ENCODE peak calls at places on chromosome 17, in five cellular contexts. X, Y, F, L and V are unnamed samples.

GRCh38 chr17:27453466-27453865 is 2.8 kb upstream of the KSR1 start:
- DNase-seq in X (no peak), Y (no peak), F (no peak), L (no peak), V (no peak)

GRCh38 chr17:79039171-79039570 is 15.2 kb downstream of the C1QTNF1 start:
- DNase-seq in X (no peak), Y (no peak), F (no peak), L (no peak), V (no peak)

GRCh38 chr17:1050246-1050995 is 53.5 kb downstream of the TIMM22 start:
- DNase-seq in X (no peak), Y (no peak), F (no peak), L (no peak), V (no peak)

GRCh38 chr17:13044713-13045112 is 26.9 kb upstream of the ELAC2 start:
- DNase-seq in X (no peak), Y (no peak), F (no peak), L (no peak), V (no peak)

GRCh38 chr17:48513097-48513496 is 17.7 kb downstream of the HOXB1 start:
- DNase-seq in X (no peak), Y (no peak), F (no peak), L (no peak), V (no peak)

GRCh38 chr17:17042851-17043667 is 802 bp downstream of the MPRIP start:
- DNase-seq in X (no peak), Y (peak; percentile 70), F (peak; percentile 75), L (no peak), V (no peak)

GRCh38 chr17:7307686-7308624 is 527 bp downstream of the EIF5A start:
- DNase-seq in X (no peak), Y (peak; percentile 52), F (peak; percentile 37), L (no peak), V (no peak)

GRCh38 chr17:2027528-2028233 is 2.3 kb upstream of the DPH1 start:
- DNase-seq in X (no peak), Y (no peak), F (peak; percentile 17), L (no peak), V (no peak)

GRCh38 chr17:74862108-74862901 is 2.6 kb upstream of the GRIN2C start:
- DNase-seq in X (no peak), Y (peak; percentile 23), F (peak; percentile 41), L (peak; percentile 7), V (no peak)

GRCh38 chr17:73300392-73300791 is 11.4 kb downstream of the CDC42EP4 start:
- DNase-seq in X (no peak), Y (no peak), F (no peak), L (no peak), V (no peak)

GRCh38 chr17:27667656-27668487 is 36.9 kb downstream of the LGALS9 start:
- DNase-seq in X (no peak), Y (no peak), F (no peak), L (no peak), V (no peak)

GRCh38 chr17:7943291-7943690 is 11.3 kb downstream of the CNTROB start:
- DNase-seq in X (no peak), Y (no peak), F (no peak), L (no peak), V (no peak)

GRCh38 chr17:6109541-6109940 is 39.4 kb downstream of the WSCD1 start:
- DNase-seq in X (no peak), Y (no peak), F (no peak), L (no peak), V (no peak)

GRCh38 chr17:65589321-65589720 is 27.9 kb upstream of the AXIN2 start:
- DNase-seq in X (no peak), Y (no peak), F (no peak), L (no peak), V (no peak)

GRCh38 chr17:9632741-9633140 is 12.6 kb upstream of the USP43 start:
- DNase-seq in X (no peak), Y (no peak), F (no peak), L (no peak), V (no peak)

GRCh38 chr17:2445638-2446037 is 44.8 kb upstream of the MNT start:
- DNase-seq in X (no peak), Y (no peak), F (no peak), L (no peak), V (no peak)

GRCh38 chr17:68593331-68593710 is 7.8 kb downstream of the FAM20A start:
- DNase-seq in X (no peak), Y (no peak), F (no peak), L (peak; percentile 25), V (no peak)

GRCh38 chr17:72424505-72425117 is 303.8 kb downstream of the SOX9 start:
- DNase-seq in X (no peak), Y (no peak), F (no peak), L (no peak), V (no peak)

GRCh38 chr17:17778308-17779014 is 58.3 kb downstream of the SREBF1 start:
- DNase-seq in X (no peak), Y (no peak), F (peak; percentile 28), L (peak; percentile 30), V (no peak)

GRCh38 chr17:79919164-79919585 is 79.9 kb upstream of the CBX4 start:
- DNase-seq in X (no peak), Y (peak; percentile 38), F (no peak), L (peak; percentile 7), V (no peak)

GRCh38 chr17:49989518-49989880 is 5.5 kb downstream of the DLX3 start:
- DNase-seq in X (no peak), Y (no peak), F (no peak), L (no peak), V (no peak)

GRCh38 chr17:7842950-7843535 is 9.0 kb downstream of the KDM6B start:
- DNase-seq in X (no peak), Y (peak; percentile 96), F (peak; percentile 97), L (no peak), V (no peak)

GRCh38 chr17:81338301-81339179 is 43.4 kb upstream of the SLC38A10 start:
- DNase-seq in X (no peak), Y (no peak), F (no peak), L (no peak), V (no peak)

GRCh38 chr17:74923538-74924249 is 379 bp upstream of the OTOP2 start:
- DNase-seq in X (peak; percentile 66), Y (peak; percentile 63), F (peak; percentile 48), L (no peak), V (no peak)

GRCh38 chr17:7992516-7992915 is 9.9 kb upstream of the GUCY2D start:
- DNase-seq in X (no peak), Y (peak; percentile 97), F (peak; percentile 66), L (no peak), V (peak; percentile 98)

GRCh38 chr17:77602062-77602746 is 356.3 kb upstream of the TNRC6C start:
- DNase-seq in X (no peak), Y (peak; percentile 82), F (peak; percentile 69), L (no peak), V (peak; percentile 78)

GRCh38 chr17:77736207-77736600 is 222.3 kb upstream of the TNRC6C start:
- DNase-seq in X (no peak), Y (no peak), F (no peak), L (no peak), V (no peak)

GRCh38 chr17:82647593-82648164 is 565 bp downstream of the WDR45B start:
- DNase-seq in X (no peak), Y (peak; percentile 36), F (no peak), L (no peak), V (no peak)

GRCh38 chr17:76394166-76394565 is 9.8 kb downstream of the SPHK1 start:
- DNase-seq in X (no peak), Y (peak; percentile 96), F (no peak), L (no peak), V (peak; percentile 80)

DNA sequence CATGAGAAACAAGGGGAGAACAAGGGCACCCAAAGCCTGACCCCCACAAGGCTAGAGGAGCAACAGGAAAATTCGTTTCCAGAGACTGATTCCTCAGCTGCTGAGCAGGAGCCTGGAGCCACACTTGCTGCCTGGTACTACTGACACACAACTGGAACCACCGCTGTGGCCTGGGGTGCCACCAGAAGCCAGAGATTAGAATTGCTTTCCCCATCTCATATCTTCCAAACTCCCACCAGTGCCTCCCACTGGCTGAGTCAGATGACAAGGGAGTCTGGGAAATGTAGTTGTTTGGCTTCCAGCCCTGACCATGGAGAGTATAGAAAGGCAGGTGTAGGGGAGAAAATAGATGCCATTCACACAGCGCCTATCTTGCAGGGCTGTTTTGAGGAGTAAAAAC is 4.1 kb upstream of the TMEM11 start:
- DNase-seq in X (no peak), Y (no peak), F (no peak), L (no peak), V (no peak)
- TF ChIP-seq CTCF in X (no peak), Y (no peak), F (no peak), L (no peak), V (no peak)

DNA sequence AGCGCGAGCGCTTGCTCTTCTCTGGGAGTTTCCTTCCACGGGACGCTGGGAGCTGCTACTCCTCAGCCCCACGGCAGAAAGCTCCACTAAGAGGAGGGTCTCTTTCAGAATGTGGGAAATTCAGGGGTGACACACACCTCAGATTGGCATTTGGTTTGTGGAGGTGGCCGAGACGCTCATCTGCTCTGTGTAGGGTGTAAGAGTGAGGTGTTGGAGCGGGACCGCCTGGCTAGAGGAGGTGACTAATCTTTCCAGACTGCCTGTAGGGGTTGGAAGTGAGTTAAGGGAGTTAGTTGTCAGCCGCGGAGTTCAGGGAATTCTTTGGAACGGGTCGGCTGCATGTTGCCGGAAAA is 741 bp downstream of the PSMD11 start:
- DNase-seq in X (no peak), Y (peak; percentile 89), F (peak; percentile 75), L (no peak), V (peak; percentile 74)
- TF ChIP-seq CTCF in X (no peak), Y (no peak), F (no peak), L (no peak), V (no peak)

DNA sequence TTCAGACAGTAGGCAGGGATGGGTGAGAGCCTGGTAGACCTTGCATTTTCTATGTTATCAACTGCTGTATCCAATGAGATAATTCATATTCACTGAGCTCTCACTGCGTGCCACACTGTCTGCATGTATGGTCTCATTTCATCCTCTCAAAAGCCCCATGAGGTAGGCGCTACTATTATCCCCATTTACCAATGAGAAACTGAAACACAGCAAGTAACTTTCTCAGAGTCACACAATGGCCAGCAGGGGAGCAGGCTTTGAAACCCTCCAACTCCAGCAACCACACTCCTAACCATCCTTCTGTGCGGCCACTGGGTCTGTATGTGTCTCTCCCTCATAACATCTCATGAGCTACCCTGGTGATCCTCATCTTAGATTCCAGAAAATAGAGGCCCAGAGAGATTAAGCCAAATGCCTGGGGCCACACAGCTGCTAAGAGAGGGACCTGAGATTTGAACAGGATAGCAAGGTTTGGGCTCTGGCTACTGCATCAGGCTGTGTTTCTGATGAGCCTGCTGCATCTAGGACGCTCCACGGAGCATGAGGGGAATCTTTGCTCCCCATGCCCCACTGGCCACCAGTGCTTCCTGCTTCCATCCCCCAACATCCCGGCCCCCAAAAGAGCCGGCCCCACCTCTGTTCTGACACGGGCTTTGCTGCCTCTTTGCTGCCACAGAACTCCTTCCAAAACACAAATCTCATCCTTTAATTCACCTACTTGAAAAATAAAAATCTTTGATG is 3.2 kb downstream of the CCR7 start:
- DNase-seq in X (peak; percentile 2), Y (no peak), F (peak; percentile 21), L (no peak), V (no peak)
- TF ChIP-seq CTCF in X (peak; percentile 11), Y (peak; percentile 11), F (peak; percentile 43), L (no peak), V (peak; percentile 14)

DNA sequence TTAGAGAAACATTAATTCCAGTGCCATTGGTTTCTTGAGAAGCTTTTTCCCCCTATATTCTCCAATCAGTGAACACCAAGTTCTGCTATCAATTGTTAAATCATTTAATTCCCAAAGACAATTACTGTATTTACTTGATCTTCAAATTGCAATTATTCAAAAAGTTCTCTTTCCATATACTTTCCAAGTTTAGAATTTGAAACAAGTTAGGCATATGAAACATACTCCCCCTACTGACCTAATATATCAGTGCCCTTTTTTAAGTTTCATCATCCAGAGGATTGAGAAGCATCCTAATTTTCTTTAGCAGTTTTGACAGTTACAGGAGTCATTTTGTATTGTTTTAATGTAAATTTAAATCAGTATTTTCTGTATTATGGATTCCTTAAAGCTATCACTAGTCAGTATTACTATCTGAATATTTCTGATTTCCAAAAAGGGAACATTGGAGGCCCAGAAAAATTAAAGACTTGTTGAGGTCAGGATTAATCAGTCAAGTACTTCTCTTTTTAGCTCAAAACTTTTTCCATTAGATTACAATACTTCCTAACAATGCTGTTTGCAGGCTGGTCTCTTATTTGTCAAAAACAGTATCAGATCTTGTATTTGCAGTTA is 16.3 kb downstream of the MEIOC start:
- DNase-seq in X (no peak), Y (peak; percentile 32), F (peak; percentile 53), L (no peak), V (no peak)
- TF ChIP-seq CTCF in X (peak; percentile 74), Y (peak; percentile 47), F (peak; percentile 68), L (peak; percentile 67), V (peak; percentile 71)